ENCODE peak calls at places on chromosome 10, in nine cellular contexts. One of them, this sample, is unnamed.

GRCh38 chr10:48551796-48552591 is 52.9 kb downstream of the ARHGAP22 start:
- DNase-seq in upper lobe of right lung: no peak
- DNase-seq in PC-9: no peak
- DNase-seq in transverse colon: no peak
- DNase-seq in fibroblast of lung: peak
- DNase-seq in prostate gland: no peak
- DNase-seq in HFF-Myc: peak
- DNase-seq in cardiac fibroblast: peak
- DNase-seq in CD8-positive, alpha-beta T cell: peak
- DNase-seq in this sample: peak

GRCh38 chr10:58360412-58361004 is 24.7 kb upstream of the TFAM start:
- DNase-seq in upper lobe of right lung: no peak
- DNase-seq in PC-9: no peak
- DNase-seq in transverse colon: no peak
- DNase-seq in fibroblast of lung: no peak
- DNase-seq in prostate gland: no peak
- DNase-seq in HFF-Myc: no peak
- DNase-seq in cardiac fibroblast: no peak
- DNase-seq in CD8-positive, alpha-beta T cell: no peak
- DNase-seq in this sample: no peak

GRCh38 chr10:76052798-76053473 is 621.5 kb downstream of the LRMDA start:
- DNase-seq in upper lobe of right lung: no peak
- DNase-seq in PC-9: no peak
- DNase-seq in transverse colon: no peak
- DNase-seq in fibroblast of lung: no peak
- DNase-seq in prostate gland: no peak
- DNase-seq in HFF-Myc: no peak
- DNase-seq in cardiac fibroblast: no peak
- DNase-seq in CD8-positive, alpha-beta T cell: no peak
- DNase-seq in this sample: no peak

GRCh38 chr10:124403548-124403947 is 15.2 kb downstream of the OAT start:
- DNase-seq in upper lobe of right lung: no peak
- DNase-seq in PC-9: peak
- DNase-seq in transverse colon: no peak
- DNase-seq in fibroblast of lung: peak
- DNase-seq in prostate gland: peak
- DNase-seq in HFF-Myc: peak
- DNase-seq in cardiac fibroblast: peak
- DNase-seq in CD8-positive, alpha-beta T cell: no peak
- DNase-seq in this sample: no peak

GRCh38 chr10:57977262-57977661 is 290.4 kb downstream of the IPMK start:
- DNase-seq in upper lobe of right lung: no peak
- DNase-seq in PC-9: no peak
- DNase-seq in transverse colon: no peak
- DNase-seq in fibroblast of lung: no peak
- DNase-seq in prostate gland: no peak
- DNase-seq in HFF-Myc: no peak
- DNase-seq in cardiac fibroblast: no peak
- DNase-seq in CD8-positive, alpha-beta T cell: no peak
- DNase-seq in this sample: no peak

GRCh38 chr10:132066186-132066585 is 440 bp downstream of the JAKMIP3 start:
- DNase-seq in upper lobe of right lung: peak
- DNase-seq in PC-9: no peak
- DNase-seq in transverse colon: no peak
- DNase-seq in fibroblast of lung: no peak
- DNase-seq in prostate gland: no peak
- DNase-seq in HFF-Myc: no peak
- DNase-seq in cardiac fibroblast: peak
- DNase-seq in CD8-positive, alpha-beta T cell: peak
- DNase-seq in this sample: no peak

GRCh38 chr10:4006051-4006450 is 221.0 kb upstream of the KLF6 start:
- DNase-seq in upper lobe of right lung: peak
- DNase-seq in PC-9: no peak
- DNase-seq in transverse colon: no peak
- DNase-seq in fibroblast of lung: no peak
- DNase-seq in prostate gland: no peak
- DNase-seq in HFF-Myc: no peak
- DNase-seq in cardiac fibroblast: no peak
- DNase-seq in CD8-positive, alpha-beta T cell: no peak
- DNase-seq in this sample: no peak

GRCh38 chr10:89337493-89337892 is 9.7 kb downstream of the IFIT3 start:
- DNase-seq in upper lobe of right lung: no peak
- DNase-seq in PC-9: no peak
- DNase-seq in transverse colon: no peak
- DNase-seq in fibroblast of lung: peak
- DNase-seq in prostate gland: no peak
- DNase-seq in HFF-Myc: no peak
- DNase-seq in cardiac fibroblast: peak
- DNase-seq in CD8-positive, alpha-beta T cell: no peak
- DNase-seq in this sample: no peak

GRCh38 chr10:32149257-32149955 is 93.2 kb upstream of the KIF5B start:
- DNase-seq in upper lobe of right lung: no peak
- DNase-seq in PC-9: peak
- DNase-seq in transverse colon: peak
- DNase-seq in fibroblast of lung: peak
- DNase-seq in prostate gland: no peak
- DNase-seq in HFF-Myc: no peak
- DNase-seq in cardiac fibroblast: peak
- DNase-seq in CD8-positive, alpha-beta T cell: no peak
- DNase-seq in this sample: no peak

GRCh38 chr10:27383595-27384542 is 120.2 kb upstream of the RAB18 start:
- DNase-seq in upper lobe of right lung: no peak
- DNase-seq in PC-9: peak
- DNase-seq in transverse colon: no peak
- DNase-seq in fibroblast of lung: peak
- DNase-seq in prostate gland: no peak
- DNase-seq in HFF-Myc: no peak
- DNase-seq in cardiac fibroblast: no peak
- DNase-seq in CD8-positive, alpha-beta T cell: no peak
- DNase-seq in this sample: no peak

GRCh38 chr10:65719790-65720189 is 1206.0 kb upstream of the LRRTM3 start:
- DNase-seq in upper lobe of right lung: no peak
- DNase-seq in PC-9: no peak
- DNase-seq in transverse colon: no peak
- DNase-seq in fibroblast of lung: no peak
- DNase-seq in prostate gland: no peak
- DNase-seq in HFF-Myc: no peak
- DNase-seq in cardiac fibroblast: no peak
- DNase-seq in CD8-positive, alpha-beta T cell: no peak
- DNase-seq in this sample: no peak

GRCh38 chr10:47255866-47256265 is 44.1 kb upstream of the GDF10 start:
- DNase-seq in upper lobe of right lung: no peak
- DNase-seq in PC-9: no peak
- DNase-seq in transverse colon: no peak
- DNase-seq in fibroblast of lung: no peak
- DNase-seq in prostate gland: no peak
- DNase-seq in HFF-Myc: no peak
- DNase-seq in cardiac fibroblast: no peak
- DNase-seq in CD8-positive, alpha-beta T cell: peak
- DNase-seq in this sample: no peak

DNA sequence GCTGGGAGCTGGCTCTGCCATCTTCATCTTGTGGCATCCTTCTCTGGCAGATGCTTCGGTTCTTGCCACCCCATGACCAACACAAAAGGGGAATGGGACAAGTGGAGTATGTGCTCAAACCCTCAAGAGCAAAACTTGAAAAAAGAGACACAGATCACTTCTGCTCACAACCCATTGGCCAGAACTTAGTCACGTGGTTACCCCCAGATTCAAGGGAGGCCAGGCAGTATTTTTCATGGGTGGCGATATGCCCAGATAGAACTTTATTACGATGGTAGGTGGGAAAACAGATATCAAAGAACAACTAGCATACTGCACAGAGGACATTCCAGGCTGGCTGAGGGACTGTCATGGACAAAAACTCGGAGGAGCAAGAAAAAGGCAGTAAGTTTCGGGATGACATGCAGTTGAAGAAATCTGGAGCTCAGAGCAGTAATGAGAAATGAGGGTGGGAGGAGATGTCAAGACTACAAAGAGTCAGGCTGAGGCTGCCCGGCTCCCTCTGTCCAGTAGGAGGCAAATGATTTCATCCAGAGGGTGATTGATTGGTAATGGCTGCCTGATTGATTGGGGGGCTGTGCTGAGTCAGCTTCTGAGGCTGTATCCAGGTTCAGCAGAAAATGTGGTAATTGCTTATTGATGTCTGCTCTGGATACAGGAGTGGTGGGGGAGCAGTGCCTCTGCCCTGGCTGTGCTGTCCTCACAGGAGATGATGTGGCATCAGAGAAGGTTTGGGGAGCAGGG is 25.3 kb downstream of the COL13A1 start:
- DNase-seq in upper lobe of right lung: no peak
- DNase-seq in PC-9: no peak
- DNase-seq in transverse colon: no peak
- DNase-seq in fibroblast of lung: no peak
- DNase-seq in prostate gland: no peak
- DNase-seq in HFF-Myc: no peak
- DNase-seq in cardiac fibroblast: no peak
- DNase-seq in CD8-positive, alpha-beta T cell: no peak
- DNase-seq in this sample: no peak
- TF ChIP-seq CTCF in upper lobe of right lung: no peak
- TF ChIP-seq CTCF in PC-9: no peak
- TF ChIP-seq CTCF in transverse colon: no peak
- TF ChIP-seq CTCF in fibroblast of lung: peak
- TF ChIP-seq CTCF in prostate gland: no peak
- TF ChIP-seq CTCF in HFF-Myc: no peak
- TF ChIP-seq CTCF in cardiac fibroblast: peak
- TF ChIP-seq CTCF in CD8-positive, alpha-beta T cell: no peak
- TF ChIP-seq CTCF in this sample: no peak

DNA sequence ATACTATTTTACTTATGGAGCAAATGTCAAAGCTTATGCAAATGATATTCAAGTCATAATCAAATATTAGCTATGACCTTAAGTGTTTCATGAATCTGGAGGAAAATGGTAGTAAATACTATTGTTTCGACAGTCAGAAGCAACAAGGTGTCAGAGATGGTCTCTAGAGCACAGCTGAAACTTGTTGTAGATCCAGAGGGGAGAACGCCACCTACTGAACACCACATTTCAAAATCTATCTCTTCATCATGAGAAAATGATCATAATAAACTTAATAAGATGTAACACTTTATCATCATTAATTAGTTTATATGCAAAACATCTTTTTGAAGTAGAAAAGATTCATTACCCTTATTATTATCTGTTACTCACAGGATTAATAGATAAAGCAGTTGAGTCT is 418.7 kb downstream of the GATA3 start:
- DNase-seq in upper lobe of right lung: no peak
- DNase-seq in PC-9: no peak
- DNase-seq in transverse colon: no peak
- DNase-seq in fibroblast of lung: peak
- DNase-seq in prostate gland: no peak
- DNase-seq in HFF-Myc: no peak
- DNase-seq in cardiac fibroblast: peak
- DNase-seq in CD8-positive, alpha-beta T cell: no peak
- DNase-seq in this sample: no peak
- TF ChIP-seq CTCF in upper lobe of right lung: peak
- TF ChIP-seq CTCF in PC-9: no peak
- TF ChIP-seq CTCF in transverse colon: no peak
- TF ChIP-seq CTCF in fibroblast of lung: no peak
- TF ChIP-seq CTCF in prostate gland: no peak
- TF ChIP-seq CTCF in HFF-Myc: no peak
- TF ChIP-seq CTCF in cardiac fibroblast: peak
- TF ChIP-seq CTCF in CD8-positive, alpha-beta T cell: peak
- TF ChIP-seq CTCF in this sample: no peak

GRCh38 chr10:13437026-13437555 is 89.0 kb upstream of the SEPHS1 start:
- DNase-seq in upper lobe of right lung: no peak
- DNase-seq in PC-9: no peak
- DNase-seq in transverse colon: no peak
- DNase-seq in fibroblast of lung: no peak
- DNase-seq in prostate gland: no peak
- DNase-seq in HFF-Myc: no peak
- DNase-seq in cardiac fibroblast: no peak
- DNase-seq in CD8-positive, alpha-beta T cell: no peak
- DNase-seq in this sample: no peak

GRCh38 chr10:13439771-13440708 is 88.8 kb downstream of the BEND7 start:
- DNase-seq in upper lobe of right lung: peak
- DNase-seq in PC-9: no peak
- DNase-seq in transverse colon: peak
- DNase-seq in fibroblast of lung: peak
- DNase-seq in prostate gland: peak
- DNase-seq in HFF-Myc: no peak
- DNase-seq in cardiac fibroblast: peak
- DNase-seq in CD8-positive, alpha-beta T cell: peak
- DNase-seq in this sample: peak

GRCh38 chr10:13441476-13441875 is 87.3 kb downstream of the BEND7 start:
- DNase-seq in upper lobe of right lung: no peak
- DNase-seq in PC-9: no peak
- DNase-seq in transverse colon: no peak
- DNase-seq in fibroblast of lung: peak
- DNase-seq in prostate gland: no peak
- DNase-seq in HFF-Myc: no peak
- DNase-seq in cardiac fibroblast: no peak
- DNase-seq in CD8-positive, alpha-beta T cell: no peak
- DNase-seq in this sample: no peak

GRCh38 chr10:13439313-13439712 is 89.5 kb downstream of the BEND7 start:
- DNase-seq in upper lobe of right lung: no peak
- DNase-seq in PC-9: no peak
- DNase-seq in transverse colon: no peak
- DNase-seq in fibroblast of lung: no peak
- DNase-seq in prostate gland: no peak
- DNase-seq in HFF-Myc: no peak
- DNase-seq in cardiac fibroblast: no peak
- DNase-seq in CD8-positive, alpha-beta T cell: no peak
- DNase-seq in this sample: no peak

GRCh38 chr10:13440709-13441061 is 88.1 kb downstream of the BEND7 start:
- DNase-seq in upper lobe of right lung: no peak
- DNase-seq in PC-9: no peak
- DNase-seq in transverse colon: no peak
- DNase-seq in fibroblast of lung: no peak
- DNase-seq in prostate gland: no peak
- DNase-seq in HFF-Myc: no peak
- DNase-seq in cardiac fibroblast: no peak
- DNase-seq in CD8-positive, alpha-beta T cell: no peak
- DNase-seq in this sample: no peak
- TF ChIP-seq CTCF in upper lobe of right lung: no peak
- TF ChIP-seq CTCF in PC-9: peak
- TF ChIP-seq CTCF in transverse colon: peak
- TF ChIP-seq CTCF in fibroblast of lung: no peak
- TF ChIP-seq CTCF in prostate gland: no peak
- TF ChIP-seq CTCF in HFF-Myc: no peak
- TF ChIP-seq CTCF in cardiac fibroblast: no peak
- TF ChIP-seq CTCF in CD8-positive, alpha-beta T cell: peak
- TF ChIP-seq CTCF in this sample: no peak

DNA sequence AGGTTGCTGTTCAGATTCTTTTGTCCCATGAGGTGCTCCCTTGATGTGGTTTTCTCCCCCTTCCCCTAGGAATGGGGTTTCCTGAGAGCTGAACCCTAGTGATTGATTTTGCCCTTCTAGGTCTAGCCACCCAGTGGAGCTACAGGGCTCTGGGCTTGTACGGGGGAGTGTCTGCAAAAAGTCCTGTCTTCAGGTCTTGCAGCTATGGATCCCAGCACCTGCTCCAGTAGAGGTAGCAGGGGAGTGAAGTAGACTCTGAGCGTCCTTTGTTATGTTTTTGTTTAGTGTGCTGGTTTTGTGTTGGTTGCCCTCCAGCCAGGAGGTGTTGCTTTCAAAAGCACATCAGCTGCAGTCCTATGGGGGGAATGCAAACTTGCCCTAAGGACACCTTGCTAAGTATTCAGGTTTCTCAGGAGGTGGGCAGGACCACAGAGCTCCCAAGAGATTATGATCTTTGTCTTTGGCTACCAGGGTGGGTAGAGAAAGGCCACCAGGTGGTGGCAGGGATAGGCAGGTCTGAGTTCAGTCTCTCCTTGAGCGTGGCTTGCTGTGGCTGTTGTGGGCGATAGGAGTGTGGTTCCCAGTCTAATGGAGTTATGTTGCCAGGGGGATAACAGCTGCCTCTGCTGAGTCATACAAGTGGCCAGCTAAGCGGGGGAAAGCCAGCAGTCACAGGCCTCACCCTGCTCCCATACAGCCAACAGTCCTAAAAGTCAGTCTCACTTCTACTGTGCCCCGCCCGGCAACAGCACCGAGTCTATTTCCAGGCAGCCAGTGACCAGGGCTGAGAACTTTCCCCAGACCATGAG is 92.4 kb upstream of the JCAD start:
- DNase-seq in upper lobe of right lung: no peak
- DNase-seq in PC-9: peak
- DNase-seq in transverse colon: peak
- DNase-seq in fibroblast of lung: peak
- DNase-seq in prostate gland: no peak
- DNase-seq in HFF-Myc: peak
- DNase-seq in cardiac fibroblast: peak
- DNase-seq in CD8-positive, alpha-beta T cell: no peak
- DNase-seq in this sample: no peak
- TF ChIP-seq CTCF in upper lobe of right lung: no peak
- TF ChIP-seq CTCF in PC-9: no peak
- TF ChIP-seq CTCF in transverse colon: no peak
- TF ChIP-seq CTCF in fibroblast of lung: no peak
- TF ChIP-seq CTCF in prostate gland: no peak
- TF ChIP-seq CTCF in HFF-Myc: no peak
- TF ChIP-seq CTCF in cardiac fibroblast: no peak
- TF ChIP-seq CTCF in CD8-positive, alpha-beta T cell: no peak
- TF ChIP-seq CTCF in this sample: no peak